ENCODE peak calls at places on chromosomes 1 and 21, in six cellular contexts. K is NAMALWA, H is H54, V is BE2C, M is smooth muscle cell of the brain vasculature, F is suprapubic skin. X is an unnamed sample.

GRCh38 chr1:145878724-145879123 is 6.9 kb downstream of the ANKRD35 start:
- DNase-seq in K (no peak), H (no peak), V (no peak), F (no peak), M (no peak), X (no peak)

GRCh38 chr1:203161703-203162102 is 13.9 kb downstream of the MYBPH start:
- DNase-seq in K (no peak), H (no peak), F (no peak), M (no peak), V (no peak), X (no peak)

GRCh38 chr1:27934818-27935549 is at the start of gene SMPDL3B:
- DNase-seq in K (peak; percentile 57), H (peak; percentile 18), F (no peak), M (no peak), V (no peak), X (no peak)

GRCh38 chr1:53090227-53091147 is 28.5 kb downstream of the PODN start:
- DNase-seq in M (no peak), H (no peak), K (no peak), V (no peak), F (no peak), X (no peak)

GRCh38 chr1:60547821-60548220 is 474.3 kb upstream of the C1orf87 start:
- DNase-seq in H (no peak), M (no peak), K (no peak), F (no peak), V (peak; percentile 5), X (no peak)

GRCh38 chr1:117632269-117633067 is 26.6 kb downstream of the TENT5C start:
- DNase-seq in V (no peak), M (no peak), H (no peak), F (no peak), K (no peak), X (no peak)

GRCh38 chr1:163866539-163866938 is 544.8 kb downstream of the NUF2 start:
- DNase-seq in F (no peak), V (no peak), M (no peak), K (no peak), H (no peak), X (peak; percentile 62)

GRCh38 chr1:151486557-151486956 is 24.6 kb upstream of the CGN start:
- DNase-seq in V (no peak), H (no peak), F (no peak), M (no peak), K (no peak), X (no peak)

GRCh38 chr1:85952460-85952859 is 204.1 kb downstream of the COL24A1 start:
- DNase-seq in F (no peak), M (peak; percentile 20), K (no peak), V (peak; percentile 32), H (no peak), X (no peak)

GRCh38 chr1:186236921-186237320 is 138.1 kb downstream of the TPR start:
- DNase-seq in F (no peak), K (no peak), V (no peak), M (no peak), H (peak; percentile 54), X (peak; percentile 73)

GRCh38 chr1:13623021-13623637 is 39.5 kb downstream of the PDPN start:
- DNase-seq in M (no peak), F (no peak), K (peak; percentile 21), H (no peak), V (no peak), X (no peak)

GRCh38 chr1:58249729-58250586 is 296.6 kb downstream of the OMA1 start:
- DNase-seq in F (no peak), V (peak; percentile 35), K (no peak), H (no peak), M (peak; percentile 4), X (no peak)

GRCh38 chr1:7296968-7297367 is 474.1 kb upstream of the VAMP3 start:
- DNase-seq in K (no peak), V (no peak), F (no peak), M (no peak), H (no peak), X (no peak)

GRCh38 chr1:91611498-91611917 is 110.9 kb downstream of the CDC7 start:
- DNase-seq in H (no peak), M (no peak), F (no peak), K (no peak), V (no peak), X (no peak)

GRCh38 chr21:14864211-14865021 is 200.4 kb downstream of the NRIP1 start:
- DNase-seq in K (peak; percentile 47), F (peak; percentile 79), M (peak; percentile 24), H (peak; percentile 50), V (peak; percentile 77), X (no peak)

GRCh38 chr1:85444381-85444780 is 20.6 kb downstream of the DDAH1 start:
- DNase-seq in F (no peak), H (no peak), K (no peak), M (no peak), V (no peak), X (no peak)

GRCh38 chr1:10737268-10737624 is 59.2 kb downstream of the CASZ1 start:
- DNase-seq in M (no peak), F (no peak), K (no peak), H (no peak), V (no peak), X (no peak)

GRCh38 chr1:164841723-164842465 is 282.9 kb downstream of the PBX1 start:
- DNase-seq in M (no peak), V (no peak), F (no peak), K (no peak), H (no peak), X (no peak)

GRCh38 chr1:242467556-242468145 is 56.8 kb downstream of the PLD5 start:
- DNase-seq in F (no peak), H (peak; percentile 17), K (peak; percentile 41), M (peak; percentile 3), V (peak; percentile 79), X (no peak)

GRCh38 chr1:119435061-119435460 is 20.1 kb downstream of the HSD3B2 start:
- DNase-seq in K (no peak), H (no peak), V (no peak), M (no peak), F (no peak), X (no peak)

GRCh38 chr1:201275266-201275666 is 8.0 kb upstream of the PKP1 start:
- DNase-seq in F (peak; percentile 87), H (peak; percentile 92), K (no peak), V (peak; percentile 67), M (no peak), X (no peak)

GRCh38 chr1:56060901-56061300 is 518.5 kb downstream of the PLPP3 start:
- DNase-seq in H (no peak), M (no peak), K (no peak), F (no peak), V (no peak), X (peak; percentile 24)

GRCh38 chr1:165060285-165060793 is 296.2 kb downstream of the LMX1A start:
- DNase-seq in K (no peak), V (no peak), F (no peak), M (no peak), H (no peak), X (no peak)

GRCh38 chr1:88802404-88802803 is 89.0 kb downstream of the GTF2B start:
- DNase-seq in H (no peak), F (no peak), K (no peak), V (no peak), M (no peak), X (no peak)

GRCh38 chr1:85340427-85340826 is 64.0 kb upstream of the BCL10 start:
- DNase-seq in V (no peak), F (no peak), H (no peak), K (no peak), M (no peak), X (no peak)

GRCh38 chr1:114107474-114108175 is 46.0 kb downstream of the SYT6 start:
- DNase-seq in H (no peak), F (peak; percentile 4), K (no peak), V (no peak), M (no peak), X (no peak)

GRCh38 chr1:28792644-28793121 is 19.3 kb upstream of the OPRD1 start:
- DNase-seq in K (peak; percentile 26), V (no peak), F (no peak), H (no peak), M (no peak), X (no peak)

GRCh38 chr1:6144622-6145021 is 35.5 kb downstream of the CHD5 start:
- DNase-seq in V (no peak), H (no peak), F (no peak), M (no peak), K (no peak), X (no peak)

GRCh38 chr21:45480701-45481500 is 61.3 kb downstream of the SLC19A1 start:
- DNase-seq in F (no peak), H (no peak), V (no peak), M (no peak), K (no peak), X (no peak)

GRCh38 chr1:186304982-186305949 is 69.8 kb downstream of the TPR start:
- DNase-seq in V (peak; percentile 18), F (no peak), M (no peak), H (no peak), K (peak; percentile 63), X (no peak)

GRCh38 chr1:108817016-108817415 is 39.9 kb downstream of the AKNAD1 start:
- DNase-seq in H (peak; percentile 46), M (no peak), V (no peak), F (no peak), K (no peak), X (peak; percentile 51)

GRCh38 chr1:68346192-68346808 is 103.5 kb downstream of the RPE65 start:
- DNase-seq in H (no peak), V (no peak), M (no peak), K (peak; percentile 54), F (no peak), X (no peak)

GRCh38 chr1:58447047-58447446 is 99.5 kb downstream of the OMA1 start:
- DNase-seq in F (no peak), M (no peak), K (no peak), H (no peak), V (no peak), X (no peak)

GRCh38 chr1:8822383-8823294 is 5.2 kb upstream of the RERE start:
- DNase-seq in H (peak; percentile 42), V (no peak), F (peak; percentile 63), M (peak; percentile 70), K (no peak), X (peak; percentile 96)

GRCh38 chr21:37564924-37565529 is 198.5 kb downstream of the DYRK1A start:
- DNase-seq in V (no peak), K (no peak), F (no peak), M (no peak), H (no peak), X (no peak)

GRCh38 chr1:6378096-6378746 is 15.3 kb downstream of the ACOT7 start:
- DNase-seq in H (no peak), K (peak; percentile 38), M (no peak), V (peak; percentile 72), F (no peak), X (no peak)

GRCh38 chr1:70874826-70875225 is 172.8 kb downstream of the PTGER3 start:
- DNase-seq in H (no peak), V (no peak), K (no peak), M (no peak), F (no peak), X (no peak)

GRCh38 chr21:44297525-44298290 is 2.1 kb upstream of the PFKL start:
- DNase-seq in F (peak; percentile 90), M (peak; percentile 55), H (peak; percentile 99), V (peak; percentile 84), K (peak; percentile 82), X (no peak)